ENCODE peak calls at places on chromosomes 2 and 18, in ten cellular contexts. Z, U, I, A, Y, D, X, G, O and S are unnamed samples.
A peak's percentile ranks its signal among the peaks of the same experiment; 100 is the strongest.

GRCh38 chr2:176479961-176480360 is 210.7 kb downstream of the MTX2 start:
- DNase-seq in Z (no peak), U (no peak), I (no peak), A (no peak), Y (no peak), D (no peak), X (no peak), G (no peak), O (no peak), S (no peak)

GRCh38 chr2:140695163-140695562 is 1435.7 kb downstream of the LRP1B start:
- DNase-seq in Z (peak; percentile 95), U (no peak), I (no peak), A (no peak), Y (no peak), D (no peak), X (peak; percentile 51), G (no peak), O (no peak), S (no peak)

GRCh38 chr18:7683753-7684152 is 116.6 kb downstream of the PTPRM start:
- DNase-seq in Z (no peak), U (no peak), I (no peak), A (no peak), Y (no peak), D (no peak), X (peak; percentile 90), G (no peak), O (peak; percentile 54), S (no peak)

GRCh38 chr2:8605350-8606065 is 76.3 kb upstream of the ID2 start:
- DNase-seq in Z (no peak), U (no peak), I (no peak), A (no peak), Y (peak; percentile 34), D (no peak), X (peak; percentile 45), G (no peak), O (no peak), S (no peak)

GRCh38 chr2:31729442-31730092 is 148.8 kb upstream of the SRD5A2 start:
- DNase-seq in Z (peak; percentile 74), U (no peak), I (no peak), A (no peak), Y (peak; percentile 57), D (peak; percentile 10), X (peak; percentile 64), G (no peak), O (no peak), S (no peak)

GRCh38 chr2:31038385-31038784 is 99.9 kb downstream of the GALNT14 start:
- DNase-seq in Z (no peak), U (no peak), I (no peak), A (peak; percentile 45), Y (no peak), D (no peak), X (peak; percentile 86), G (no peak), O (peak; percentile 58), S (no peak)

GRCh38 chr2:180539541-180539940 is 440.9 kb upstream of the UBE2E3 start:
- DNase-seq in Z (no peak), U (no peak), I (no peak), A (no peak), Y (no peak), D (no peak), X (no peak), G (no peak), O (no peak), S (no peak)

GRCh38 chr2:10057231-10058107 is 14.1 kb downstream of the KLF11 start:
- DNase-seq in Z (peak; percentile 90), U (peak; percentile 70), I (peak; percentile 79), A (peak; percentile 61), Y (peak; percentile 74), D (peak; percentile 39), X (peak; percentile 98), G (peak; percentile 88), O (peak; percentile 92), S (no peak)

DNA sequence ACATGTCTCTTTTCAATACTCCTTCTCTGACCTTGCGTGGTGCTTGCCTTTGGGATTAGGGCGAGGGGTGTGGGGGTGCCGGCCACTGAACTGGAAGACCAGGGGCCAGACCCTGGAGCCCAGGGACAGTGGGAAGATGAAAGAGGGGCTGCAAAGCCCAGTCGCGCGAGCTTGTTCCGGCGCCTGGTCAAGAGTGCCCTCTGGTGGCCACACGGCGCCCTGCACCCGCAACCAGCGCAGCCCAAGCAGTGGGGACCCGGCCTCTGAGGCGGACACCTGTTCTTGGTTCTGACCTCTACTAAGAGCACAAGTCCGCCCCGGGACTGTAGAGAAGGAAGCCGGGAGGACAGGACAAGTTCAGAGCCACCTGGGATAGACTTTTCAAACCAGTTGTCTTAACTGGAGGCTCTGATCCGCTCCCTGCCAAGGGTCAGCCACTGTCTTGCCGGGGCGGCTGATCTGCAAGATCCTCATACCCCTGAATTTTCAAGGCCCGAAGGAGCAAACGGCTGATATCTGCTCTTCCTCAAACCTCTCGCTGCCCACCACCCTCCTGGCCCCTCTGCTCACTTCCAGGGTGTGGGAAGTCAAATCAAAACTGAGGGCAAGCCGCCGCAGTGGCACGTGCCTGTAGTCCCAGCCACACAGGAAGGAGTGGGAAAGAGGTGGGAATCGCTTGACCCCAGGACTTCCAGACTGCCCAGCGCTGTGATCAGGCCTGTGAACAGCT is 14.9 kb upstream of the MSH6 start:
- DNase-seq in Z (peak; percentile 76), U (peak; percentile 85), I (peak; percentile 95), A (peak; percentile 90), Y (peak; percentile 48), D (no peak), X (peak; percentile 96), G (peak; percentile 85), O (peak; percentile 90), S (peak; percentile 62)
- TF ChIP-seq CTCF in Z (peak; percentile 95), U (peak; percentile 94), I (peak; percentile 93), A (peak; percentile 99), Y (peak; percentile 98), D (peak; percentile 100), X (peak; percentile 100), G (peak; percentile 98), O (peak; percentile 99), S (peak; percentile 97)

GRCh38 chr18:50429207-50429948 is 54.5 kb downstream of the SKA1 start:
- DNase-seq in Z (peak; percentile 55), U (no peak), I (no peak), A (peak; percentile 26), Y (peak; percentile 5), D (no peak), X (no peak), G (no peak), O (no peak), S (no peak)

GRCh38 chr18:50422286-50422898 is 47.5 kb downstream of the SKA1 start:
- DNase-seq in Z (no peak), U (no peak), I (no peak), A (no peak), Y (no peak), D (no peak), X (no peak), G (no peak), O (no peak), S (no peak)

GRCh38 chr18:50428531-50429206 is 53.8 kb downstream of the SKA1 start:
- DNase-seq in Z (no peak), U (no peak), I (no peak), A (no peak), Y (no peak), D (no peak), X (no peak), G (no peak), O (no peak), S (no peak)

GRCh38 chr18:50427896-50428295 is 53.0 kb downstream of the SKA1 start:
- DNase-seq in Z (no peak), U (no peak), I (no peak), A (no peak), Y (no peak), D (no peak), X (no peak), G (no peak), O (no peak), S (no peak)

DNA sequence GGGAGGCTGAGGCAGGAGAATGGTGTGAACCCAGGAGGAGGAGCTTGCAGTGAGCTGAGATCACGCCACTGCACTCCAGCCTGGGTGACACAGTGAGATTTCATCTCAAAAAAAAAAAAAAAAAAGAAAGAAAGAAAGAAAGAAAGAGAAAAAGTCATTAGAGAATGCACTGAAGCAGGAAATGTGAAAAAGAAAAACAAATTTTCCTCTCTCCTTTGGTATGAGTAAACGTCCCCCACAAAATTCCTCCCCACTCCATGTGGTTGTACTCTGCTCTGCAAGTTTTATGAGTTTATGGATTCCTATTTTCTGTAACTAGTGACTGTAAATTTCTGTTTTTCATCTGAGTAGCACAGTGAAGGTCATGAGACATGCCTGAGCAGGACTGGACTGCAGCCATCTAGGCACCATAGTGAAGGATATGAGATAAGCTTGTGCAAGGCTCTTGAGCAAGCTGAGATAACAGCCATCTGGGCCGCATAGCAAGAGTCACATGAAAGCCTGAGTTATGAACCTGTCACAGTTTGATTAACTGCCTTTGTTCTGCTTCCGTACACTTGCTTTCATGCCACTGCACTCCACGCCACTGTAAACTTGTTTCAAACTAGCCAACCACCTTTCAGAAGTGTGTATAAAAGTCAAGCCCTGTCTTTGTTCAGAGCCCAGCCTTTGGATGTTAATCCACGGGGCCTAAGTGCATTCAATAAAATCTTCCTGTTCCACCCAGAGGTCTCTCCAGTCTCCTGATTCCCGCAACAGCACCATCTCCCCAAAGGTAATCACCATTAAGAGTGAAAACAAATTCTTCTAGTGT is 50.2 kb downstream of the SKA1 start:
- DNase-seq in Z (peak; percentile 64), U (no peak), I (no peak), A (no peak), Y (no peak), D (no peak), X (no peak), G (no peak), O (no peak), S (no peak)
- TF ChIP-seq CTCF in Z (no peak), U (no peak), I (no peak), A (no peak), Y (no peak), D (no peak), X (no peak), G (no peak), O (no peak), S (no peak)

GRCh38 chr2:118148133-118148532 is 59.9 kb downstream of the INSIG2 start:
- DNase-seq in Z (no peak), U (no peak), I (no peak), A (no peak), Y (no peak), D (no peak), X (no peak), G (no peak), O (no peak), S (no peak)

GRCh38 chr2:118150294-118150693 is 62.0 kb downstream of the INSIG2 start:
- DNase-seq in Z (no peak), U (no peak), I (no peak), A (no peak), Y (no peak), D (no peak), X (no peak), G (no peak), O (no peak), S (no peak)

GRCh38 chr2:118145806-118146205 is 57.5 kb downstream of the INSIG2 start:
- DNase-seq in Z (no peak), U (no peak), I (no peak), A (no peak), Y (no peak), D (no peak), X (no peak), G (no peak), O (no peak), S (no peak)

GRCh38 chr2:118146315-118147283 is 58.3 kb downstream of the INSIG2 start:
- DNase-seq in Z (no peak), U (peak; percentile 54), I (no peak), A (no peak), Y (no peak), D (no peak), X (no peak), G (no peak), O (no peak), S (no peak)

GRCh38 chr2:118148809-118149208 is 60.5 kb downstream of the INSIG2 start:
- DNase-seq in Z (no peak), U (no peak), I (no peak), A (no peak), Y (no peak), D (peak; percentile 7), X (no peak), G (no peak), O (no peak), S (no peak)
- TF ChIP-seq CTCF in Z (peak; percentile 10), U (peak; percentile 66), I (no peak), A (no peak), Y (peak; percentile 47), D (peak; percentile 63), X (no peak), G (peak; percentile 5), O (no peak), S (no peak)

GRCh38 chr18:79523738-79524180 is 128.0 kb downstream of the NFATC1 start:
- DNase-seq in Z (no peak), U (peak; percentile 94), I (peak; percentile 86), A (peak; percentile 0), Y (no peak), D (no peak), X (no peak), G (peak; percentile 68), O (no peak), S (no peak)
- TF ChIP-seq CTCF in Z (no peak), U (no peak), I (no peak), A (no peak), Y (no peak), D (no peak), X (no peak), G (no peak), O (no peak), S (no peak)